ENCODE peak calls at places on chromosome 15, in six cellular contexts. L is cardiac fibroblast, X is GM23248, F is Karpas-422, T is trophoblast cell, K is fibroblast of mammary gland. E is an unnamed sample.

GRCh38 chr15:38707802-38708671 is 143.4 kb upstream of the RASGRP1 start:
- DNase-seq in L (peak; percentile 80), K (peak; percentile 72), X (peak; percentile 78), T (peak; percentile 40), F (peak; percentile 83), E (peak; percentile 79)

GRCh38 chr15:74529911-74530310 is 11.1 kb upstream of the ARID3B start:
- DNase-seq in T (no peak), X (peak; percentile 91), K (peak; percentile 91), L (peak; percentile 96), F (no peak), E (peak; percentile 80)

GRCh38 chr15:89498574-89498906 is 2.2 kb upstream of the RHCG start:
- DNase-seq in K (no peak), F (no peak), X (no peak), L (no peak), T (no peak), E (no peak)

GRCh38 chr15:25178835-25179672 is 224.3 kb downstream of the SNRPN start:
- DNase-seq in K (no peak), L (no peak), T (no peak), X (no peak), F (no peak), E (no peak)

GRCh38 chr15:97482521-97482920 is 478.0 kb upstream of the ARRDC4 start:
- DNase-seq in L (no peak), T (no peak), K (no peak), F (no peak), X (no peak), E (no peak)

GRCh38 chr15:40702077-40702476 is 7.1 kb downstream of the RAD51 start:
- DNase-seq in X (peak; percentile 13), K (peak; percentile 16), L (peak; percentile 19), T (no peak), F (peak; percentile 68), E (peak; percentile 13)

GRCh38 chr15:29094711-29095110 is 174.9 kb downstream of the NSMCE3 start:
- DNase-seq in X (no peak), K (no peak), F (no peak), L (no peak), T (no peak), E (no peak)

GRCh38 chr15:85383470-85384148 is 3.2 kb downstream of the AKAP13 start:
- DNase-seq in K (no peak), X (no peak), L (no peak), T (no peak), F (no peak), E (no peak)

GRCh38 chr15:85587707-85588441 is 206.9 kb downstream of the KLHL25 start:
- DNase-seq in K (peak; percentile 90), F (no peak), X (peak; percentile 94), T (peak; percentile 44), L (peak; percentile 94), E (peak; percentile 73)

GRCh38 chr15:40323953-40324937 is 753 bp downstream of the INAFM2 start:
- DNase-seq in T (no peak), F (no peak), X (peak; percentile 56), L (no peak), K (no peak), E (no peak)

GRCh38 chr15:26665950-26666921 is 106.6 kb downstream of the GABRB3 start:
- DNase-seq in X (no peak), L (no peak), F (no peak), K (no peak), T (no peak), E (no peak)

GRCh38 chr15:63089260-63090043 is 32.2 kb upstream of the LACTB start:
- DNase-seq in T (no peak), K (peak; percentile 91), X (peak; percentile 96), F (no peak), L (peak; percentile 93), E (peak; percentile 91)

GRCh38 chr15:44311136-44311535 is 22.6 kb downstream of the GOLM2 start:
- DNase-seq in L (no peak), X (no peak), F (no peak), K (no peak), T (no peak), E (no peak)

GRCh38 chr15:42068601-42069000 is 25.8 kb downstream of the PLA2G4D start:
- DNase-seq in T (no peak), F (no peak), K (no peak), X (no peak), L (no peak), E (no peak)

GRCh38 chr15:99931703-99932603 is 198.7 kb upstream of the LYSMD4 start:
- DNase-seq in T (no peak), K (no peak), F (no peak), X (peak; percentile 12), L (no peak), E (no peak)

GRCh38 chr15:60316961-60317360 is 80.8 kb downstream of the ANXA2 start:
- DNase-seq in X (no peak), L (no peak), K (no peak), F (no peak), T (no peak), E (no peak)

GRCh38 chr15:34437687-34438086 is at the start of gene GOLGA8A:
- DNase-seq in L (peak; percentile 64), K (peak; percentile 62), X (peak; percentile 85), F (no peak), T (peak; percentile 61), E (peak; percentile 74)

GRCh38 chr15:45635191-45635638 is 386 bp downstream of the SQOR start:
- DNase-seq in X (peak; percentile 53), T (no peak), F (no peak), K (no peak), L (no peak), E (peak; percentile 28)

GRCh38 chr15:95557226-95558046 is 773.1 kb upstream of the NR2F2 start:
- DNase-seq in T (peak; percentile 41), F (no peak), K (peak; percentile 95), X (peak; percentile 95), L (peak; percentile 97), E (peak; percentile 95)

GRCh38 chr15:38864122-38864521 is 299.5 kb upstream of the RASGRP1 start:
- DNase-seq in X (peak; percentile 30), K (no peak), F (peak; percentile 56), L (no peak), T (no peak), E (no peak)

GRCh38 chr15:52254331-52254730 is 41.3 kb downstream of the MYO5C start:
- DNase-seq in L (peak; percentile 17), F (peak; percentile 64), X (no peak), K (peak; percentile 17), T (no peak), E (no peak)

GRCh38 chr15:75483961-75484360 is 32.5 kb upstream of the SIN3A start:
- DNase-seq in X (no peak), F (no peak), K (no peak), T (no peak), L (no peak), E (no peak)

DNA sequence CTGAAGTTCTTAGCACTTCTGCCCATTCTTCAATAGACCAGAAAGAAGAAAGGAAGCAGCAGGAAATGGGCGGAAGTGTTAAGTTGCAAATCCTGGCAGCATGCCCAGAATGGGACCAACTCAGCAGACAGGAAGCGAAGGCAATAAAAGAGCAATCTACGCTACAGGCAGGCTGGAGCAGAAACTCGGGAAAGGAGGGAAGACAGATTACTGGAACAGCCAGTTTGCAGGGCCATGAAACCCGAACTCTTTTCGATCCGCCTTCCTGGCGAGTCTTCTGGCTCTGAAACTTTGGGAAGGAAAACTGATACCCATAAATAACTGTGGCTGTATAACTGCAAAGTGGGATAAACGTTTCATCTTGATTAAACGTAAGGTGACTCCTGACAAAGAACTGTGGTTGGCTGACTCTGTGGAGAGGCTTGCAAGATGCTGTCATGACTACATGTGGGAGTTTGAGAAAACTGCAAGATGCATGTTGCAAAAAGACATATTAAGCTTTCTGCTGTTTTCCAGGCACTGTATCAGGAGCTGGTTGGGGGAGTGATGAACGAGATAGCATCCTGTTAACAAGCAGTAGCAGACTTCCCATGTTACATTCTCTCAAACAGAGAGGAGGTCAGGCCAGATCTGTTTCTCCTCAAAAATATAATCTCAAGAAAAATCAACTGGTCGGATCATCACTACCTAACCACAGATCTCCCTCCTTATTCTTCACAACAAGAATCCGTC is 67.8 kb downstream of the FMN1 start:
- DNase-seq in T (no peak), L (peak; percentile 95), K (peak; percentile 95), X (peak; percentile 94), F (peak; percentile 53), E (peak; percentile 97)
- H3K4me3 ChIP-seq in T (no peak overlapping the region), L (peak overlapping the region; percentile 11), K (no peak overlapping the region), X (peak overlapping the region; percentile 41), F (no peak overlapping the region), E (no peak overlapping the region)

DNA sequence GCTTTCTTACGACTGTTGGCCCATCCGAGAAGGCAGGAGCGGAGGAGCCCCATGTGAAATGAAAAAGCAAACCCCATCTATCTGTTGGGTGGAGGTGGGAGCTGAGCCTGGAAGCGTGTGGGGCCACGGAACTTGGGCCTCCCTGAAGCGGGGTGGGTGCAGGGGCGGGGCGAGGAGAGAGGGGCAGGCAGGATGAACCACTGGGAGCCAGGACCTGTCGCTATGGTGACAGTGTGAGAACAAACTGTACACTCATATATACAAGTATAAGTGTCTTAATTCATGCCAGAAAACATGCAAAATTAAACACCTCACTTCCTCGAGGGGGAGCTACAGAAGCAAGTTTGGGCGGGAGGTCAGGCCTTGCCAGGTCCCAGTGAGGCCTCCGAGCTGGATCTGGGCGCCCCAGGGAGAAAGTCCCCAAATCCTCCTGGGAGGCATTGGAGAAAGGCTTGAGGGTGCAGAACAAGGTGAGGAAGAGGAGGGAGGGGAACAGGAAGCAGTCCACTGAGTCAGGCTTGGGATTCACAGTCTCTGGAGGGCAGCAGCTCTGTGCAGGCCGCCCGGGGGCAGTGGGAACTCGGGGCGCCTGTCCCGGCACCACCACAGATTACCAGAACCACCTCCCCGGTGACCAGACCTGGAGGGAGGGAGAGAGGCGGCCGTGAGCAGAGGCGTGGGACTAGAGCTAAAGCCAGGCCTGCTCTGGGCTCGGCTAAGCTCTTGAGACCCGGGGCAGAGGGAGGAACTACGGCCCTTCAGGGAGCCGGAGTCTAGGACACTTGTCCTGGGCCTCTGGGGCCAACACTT is 34.8 kb downstream of the RBPMS2 start:
- DNase-seq in T (no peak), K (peak; percentile 67), F (peak; percentile 81), X (peak; percentile 79), L (peak; percentile 87), E (peak; percentile 50)
- H3K4me3 ChIP-seq in T (no peak overlapping the region), K (no peak overlapping the region), F (no peak overlapping the region), X (no peak overlapping the region), L (no peak overlapping the region), E (no peak overlapping the region)

DNA sequence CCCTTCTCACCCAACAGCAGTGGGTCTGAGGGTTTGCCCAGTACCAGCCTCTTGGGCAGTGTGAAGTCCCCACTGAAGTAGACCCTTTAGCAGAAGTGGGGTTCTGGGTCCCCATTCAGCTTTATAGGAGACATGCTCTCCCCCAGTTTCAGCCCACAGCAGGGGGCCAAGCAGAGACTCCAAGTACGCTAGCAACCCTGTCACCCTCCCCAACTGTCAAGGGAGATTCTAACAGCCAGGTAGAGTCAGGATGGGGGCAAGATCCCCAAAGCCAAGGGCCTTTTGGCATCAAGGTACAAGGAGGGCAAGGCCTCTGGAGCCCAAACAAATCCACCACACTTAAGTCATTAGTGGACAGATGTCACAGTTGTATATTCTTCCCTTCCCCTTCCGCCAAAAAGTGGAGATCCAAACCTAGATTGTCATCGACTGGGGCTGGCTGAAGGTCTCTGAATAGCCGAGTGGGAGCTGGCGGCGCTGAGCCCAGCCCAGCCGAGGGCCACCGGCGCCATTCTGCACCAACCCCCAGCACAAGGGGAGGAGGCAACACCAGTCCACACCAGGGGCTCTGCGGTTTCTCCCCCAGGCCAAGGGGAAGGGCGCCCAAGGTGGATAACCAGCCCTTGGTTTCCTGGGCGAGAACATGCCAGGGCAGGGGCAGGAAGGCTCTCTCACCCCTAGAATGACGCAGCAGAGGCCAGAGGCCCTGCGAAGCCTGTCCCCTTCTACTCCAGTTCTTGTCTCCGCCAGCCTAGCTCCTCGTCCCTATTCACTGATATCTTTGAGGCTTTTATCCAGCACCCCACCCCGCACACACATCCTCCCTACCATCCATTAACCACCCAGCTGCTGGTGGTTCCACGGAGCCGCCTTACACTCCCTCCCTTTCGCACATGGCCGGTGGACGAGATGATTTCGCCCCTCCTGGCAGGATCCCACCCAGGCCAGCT is 1.5 kb downstream of the RBPMS2 start:
- DNase-seq in L (no peak), K (no peak), F (no peak), T (no peak), X (no peak), E (no peak)
- H3K4me3 ChIP-seq in L (no peak overlapping the region), K (no peak overlapping the region), F (no peak overlapping the region), T (peak overlapping the region; percentile 18), X (no peak overlapping the region), E (no peak overlapping the region)

GRCh38 chr15:68113751-68114150 is 59.6 kb downstream of the PIAS1 start:
- DNase-seq in X (peak; percentile 21), L (peak; percentile 19), F (no peak), T (no peak), K (no peak), E (peak; percentile 2)
- H3K4me3 ChIP-seq in X (peak overlapping the region; percentile 78), L (no peak overlapping the region), F (peak overlapping the region; percentile 53), T (no peak overlapping the region), K (no peak overlapping the region), E (peak overlapping the region; percentile 58)